ENCODE peak calls at places on chromosome 12, in eight cellular contexts. L is choroid plexus epithelial cell, V is GM12865, J is Peyer's patch, H is fibroblast of lung, G is fibroblast of mammary gland, M is left ventricle myocardium inferior, N is mucosa of descending colon. P is an unnamed sample.

GRCh38 chr12:65960820-65961691 is 136.8 kb downstream of the HMGA2 start:
- DNase-seq in V (peak; percentile 18), G (peak; percentile 6), N (no peak), M (no peak), H (no peak), J (no peak), L (peak; percentile 78), P (no peak)

GRCh38 chr12:27331299-27331926 is 1.2 kb upstream of the BMAL2 start:
- DNase-seq in N (no peak), J (no peak), M (no peak), G (peak; percentile 93), H (peak; percentile 86), L (peak; percentile 96), V (peak; percentile 87), P (peak; percentile 91)

GRCh38 chr12:29562167-29562776 is 64.8 kb upstream of the OVCH1 start:
- DNase-seq in H (peak; percentile 96), M (no peak), V (no peak), G (peak; percentile 91), J (no peak), L (peak; percentile 90), N (peak; percentile 34), P (peak; percentile 87)

GRCh38 chr12:87866602-87867292 is 162.5 kb downstream of the C12orf50 start:
- DNase-seq in V (peak; percentile 16), H (peak; percentile 38), M (no peak), J (no peak), N (no peak), L (peak; percentile 68), G (peak; percentile 51), P (peak; percentile 25)

GRCh38 chr12:19894049-19894448 is 454.8 kb downstream of the AEBP2 start:
- DNase-seq in G (peak; percentile 78), N (no peak), M (no peak), H (peak; percentile 21), V (peak; percentile 38), J (no peak), L (peak; percentile 67), P (peak; percentile 70)

GRCh38 chr12:55696796-55697462 is 10.8 kb downstream of the ITGA7 start:
- DNase-seq in L (no peak), V (no peak), J (no peak), H (no peak), N (no peak), G (no peak), M (no peak), P (no peak)

GRCh38 chr12:91357381-91357780 is 174.8 kb upstream of the DCN start:
- DNase-seq in V (no peak), N (peak; percentile 67), L (no peak), M (no peak), H (no peak), G (no peak), J (no peak), P (no peak)

GRCh38 chr12:10617868-10618267 is 4.5 kb upstream of the MAGOHB start:
- DNase-seq in J (no peak), H (peak; percentile 12), L (no peak), N (no peak), V (no peak), M (no peak), G (no peak), P (no peak)

GRCh38 chr12:76264617-76265016 is 83.6 kb downstream of the BBS10 start:
- DNase-seq in G (peak; percentile 43), H (peak; percentile 77), N (no peak), J (no peak), L (peak; percentile 82), V (no peak), M (no peak), P (peak; percentile 68)

GRCh38 chr12:29889737-29890136 is 106.0 kb upstream of the TMTC1 start:
- DNase-seq in N (peak; percentile 36), M (peak; percentile 28), H (peak; percentile 72), G (peak; percentile 77), V (peak; percentile 26), J (no peak), L (peak; percentile 72), P (peak; percentile 69)

GRCh38 chr12:62472472-62472871 is 5.8 kb downstream of the MON2 start:
- DNase-seq in H (no peak), V (no peak), J (no peak), G (no peak), L (no peak), M (no peak), N (no peak), P (no peak)

GRCh38 chr12:121792607-121793500 is 634 bp downstream of the RHOF start:
- DNase-seq in L (no peak), V (peak; percentile 82), M (peak; percentile 54), H (no peak), N (peak; percentile 45), J (peak; percentile 72), G (no peak), P (no peak)

GRCh38 chr12:34289431-34290190 is 267.3 kb downstream of the ALG10 start:
- DNase-seq in H (no peak), N (no peak), V (no peak), G (no peak), L (no peak), M (peak; percentile 4), J (no peak), P (no peak)

GRCh38 chr12:122148657-122149056 is 25.4 kb downstream of the IL31 start:
- DNase-seq in H (peak; percentile 72), V (no peak), L (no peak), M (no peak), G (peak; percentile 60), J (no peak), N (no peak), P (peak; percentile 57)

GRCh38 chr12:31737763-31738162 is 8.9 kb upstream of the AMN1 start:
- DNase-seq in V (no peak), N (no peak), J (no peak), L (no peak), G (no peak), H (no peak), M (no peak), P (no peak)

GRCh38 chr12:26156201-26156871 is 31.5 kb upstream of the BHLHE41 start:
- DNase-seq in L (no peak), V (peak; percentile 96), M (no peak), G (no peak), N (peak; percentile 23), J (no peak), H (no peak), P (no peak)

GRCh38 chr12:47752121-47752520 is 6.6 kb downstream of the RAPGEF3 start:
- DNase-seq in J (peak; percentile 29), N (no peak), V (no peak), G (no peak), L (no peak), M (no peak), H (no peak), P (no peak)

GRCh38 chr12:89280833-89281533 is 71.3 kb downstream of the DUSP6 start:
- DNase-seq in V (no peak), G (peak; percentile 4), N (no peak), M (peak; percentile 46), L (peak; percentile 62), H (no peak), J (no peak), P (peak; percentile 30)

GRCh38 chr12:124311292-124312109 is 16.6 kb downstream of the RFLNA start:
- DNase-seq in H (no peak), G (no peak), N (peak; percentile 53), J (no peak), M (no peak), L (no peak), V (no peak), P (no peak)

GRCh38 chr12:52268212-52268611 is 6.2 kb upstream of the KRT86 start:
- DNase-seq in V (no peak), J (no peak), M (no peak), H (no peak), L (no peak), G (no peak), N (no peak), P (peak; percentile 31)

GRCh38 chr12:129372876-129373275 is 519.6 kb downstream of the GLT1D1 start:
- DNase-seq in J (no peak), N (peak; percentile 57), G (no peak), M (no peak), H (no peak), L (no peak), V (no peak), P (no peak)

GRCh38 chr12:5773550-5773949 is 171.5 kb downstream of the ANO2 start:
- DNase-seq in H (no peak), L (no peak), V (no peak), J (no peak), N (no peak), G (no peak), M (no peak), P (no peak)
- TF ChIP-seq CTCF in H (no peak), L (no peak), V (no peak), J (no peak), N (no peak), G (no peak), M (no peak), P (no peak)

DNA sequence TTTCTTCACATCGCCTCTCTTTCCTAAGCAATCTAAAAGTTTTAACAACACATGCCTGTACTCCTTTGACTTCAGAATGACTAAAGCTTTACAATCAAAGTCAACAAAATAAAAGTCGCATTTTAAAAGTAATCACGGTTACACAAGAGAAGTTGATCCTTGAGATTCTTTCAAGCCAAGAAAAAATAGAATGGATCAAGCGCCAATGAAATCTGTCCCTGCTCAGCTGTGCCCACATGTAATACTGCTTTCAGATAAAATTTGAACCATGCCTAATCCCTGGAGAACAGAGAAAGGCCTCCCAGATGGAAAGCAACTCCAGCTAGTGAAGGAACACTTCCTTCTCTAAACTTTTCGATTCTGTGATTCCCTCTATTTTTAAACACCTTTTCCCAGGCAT is 113.1 kb downstream of the FBXL14 start:
- DNase-seq in M (no peak), L (no peak), J (no peak), N (no peak), G (peak; percentile 31), V (no peak), H (peak; percentile 37), P (no peak)
- H3K4me3 ChIP-seq in M (no peak overlapping the region), L (no peak overlapping the region), J (no peak overlapping the region), N (no peak overlapping the region), G (no peak overlapping the region), V (no peak overlapping the region), H (no peak overlapping the region), P (no peak overlapping the region)

DNA sequence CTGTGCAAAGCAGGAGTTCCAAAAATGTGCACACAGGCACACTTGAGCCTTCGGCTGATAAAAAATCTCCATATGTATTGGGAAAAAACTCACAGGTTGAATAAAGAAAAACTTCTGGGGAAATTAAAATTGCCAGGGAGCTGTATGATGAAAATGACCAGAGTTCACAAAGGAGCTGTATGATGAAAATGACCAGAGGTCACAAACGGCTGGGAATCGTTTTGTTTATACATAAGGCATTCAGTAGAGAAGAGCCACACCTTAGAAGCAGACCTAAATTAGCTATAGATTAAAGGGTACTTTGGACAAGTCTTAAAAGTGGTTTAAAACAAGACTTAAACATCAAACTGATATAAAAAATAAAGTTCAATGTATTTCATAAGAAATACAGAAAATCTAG is 251.7 kb upstream of the TMEM132C start:
- DNase-seq in V (no peak), M (no peak), H (no peak), G (no peak), J (no peak), L (no peak), N (peak; percentile 79), P (no peak)
- TF ChIP-seq CTCF in V (no peak), M (no peak), H (no peak), G (no peak), J (no peak), L (no peak), N (no peak), P (no peak)

DNA sequence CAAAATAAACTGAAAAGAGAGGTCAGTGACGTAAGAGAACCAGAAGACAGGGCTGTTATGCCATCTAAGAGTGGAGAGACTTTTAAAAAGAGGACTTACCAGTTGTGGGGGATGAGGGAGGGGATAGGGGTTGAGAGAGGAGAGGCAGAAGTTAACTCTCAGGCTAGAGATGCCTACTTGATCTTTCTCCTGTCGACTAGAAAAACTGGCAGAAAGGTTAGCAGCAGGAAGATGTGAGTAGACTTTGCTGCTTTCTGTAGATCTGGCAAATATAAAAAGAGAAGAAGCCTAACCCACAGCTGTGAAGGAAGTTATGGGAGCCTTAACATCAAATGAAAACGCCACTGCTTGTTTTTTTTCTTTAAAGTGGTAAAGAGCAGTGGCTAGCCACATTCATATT is 10.7 kb downstream of the CREBL2 start:
- DNase-seq in L (no peak), N (no peak), H (no peak), M (no peak), G (no peak), V (no peak), J (no peak), P (no peak)
- H3K4me3 ChIP-seq in L (no peak overlapping the region), N (no peak overlapping the region), H (no peak overlapping the region), M (no peak overlapping the region), G (no peak overlapping the region), V (no peak overlapping the region), J (no peak overlapping the region), P (no peak overlapping the region)